ENCODE peak calls at places on chromosomes 12 and 14, in six cellular contexts. Q is A549, M is testis, H is mucosa of descending colon, I is DND-41, T is right atrium auricular region. O is an unnamed sample.

GRCh38 chr12:76259660-76260389 is 88.4 kb downstream of the BBS10 start:
- DNase-seq in Q (no peak), M (no peak), H (no peak), I (no peak), T (no peak), O (no peak)

GRCh38 chr14:22122227-22123187 is 448.9 kb upstream of the OR4E1 start:
- DNase-seq in Q (no peak), M (no peak), H (no peak), I (no peak), T (no peak), O (no peak)

GRCh38 chr12:83141460-83141994 is 454.8 kb downstream of the TMTC2 start:
- DNase-seq in Q (no peak), M (no peak), H (no peak), I (no peak), T (no peak), O (no peak)

GRCh38 chr14:66859063-66859671 is 330.1 kb upstream of the GARIN2 start:
- DNase-seq in Q (no peak), M (no peak), H (no peak), I (no peak), T (no peak), O (no peak)

GRCh38 chr12:94725375-94726168 is 75.2 kb upstream of the TMCC3 start:
- DNase-seq in Q (peak; percentile 30), M (no peak), H (no peak), I (no peak), T (no peak), O (no peak)

GRCh38 chr14:73295198-73295796 is 58.0 kb downstream of the PAPLN start:
- DNase-seq in Q (peak; percentile 43), M (peak; percentile 42), H (no peak), I (no peak), T (no peak), O (no peak)

GRCh38 chr14:72610831-72611200 is 283.1 kb downstream of the DPF3 start:
- DNase-seq in Q (no peak), M (no peak), H (no peak), I (no peak), T (peak; percentile 54), O (peak; percentile 66)

GRCh38 chr14:27077181-27077738 is 479.4 kb upstream of the NOVA1 start:
- DNase-seq in Q (no peak), M (no peak), H (no peak), I (no peak), T (no peak), O (no peak)

GRCh38 chr14:94753067-94753466 is 16.8 kb downstream of the GSC start:
- DNase-seq in Q (no peak), M (no peak), H (no peak), I (no peak), T (no peak), O (peak; percentile 64)

GRCh38 chr14:75636100-75636692 is 24.5 kb downstream of the ERG28 start:
- DNase-seq in Q (no peak), M (no peak), H (no peak), I (no peak), T (no peak), O (no peak)

GRCh38 chr12:47396902-47397663 is 308.7 kb downstream of the RPAP3 start:
- DNase-seq in Q (no peak), M (no peak), H (no peak), I (peak; percentile 23), T (no peak), O (no peak)

GRCh38 chr12:132765366-132765765 is 3.7 kb upstream of the ANKLE2 start:
- DNase-seq in Q (no peak), M (no peak), H (no peak), I (no peak), T (no peak), O (no peak)

GRCh38 chr12:68766646-68767045 is 20.7 kb downstream of the SLC35E3 start:
- DNase-seq in Q (no peak), M (no peak), H (no peak), I (no peak), T (no peak), O (no peak)

DNA sequence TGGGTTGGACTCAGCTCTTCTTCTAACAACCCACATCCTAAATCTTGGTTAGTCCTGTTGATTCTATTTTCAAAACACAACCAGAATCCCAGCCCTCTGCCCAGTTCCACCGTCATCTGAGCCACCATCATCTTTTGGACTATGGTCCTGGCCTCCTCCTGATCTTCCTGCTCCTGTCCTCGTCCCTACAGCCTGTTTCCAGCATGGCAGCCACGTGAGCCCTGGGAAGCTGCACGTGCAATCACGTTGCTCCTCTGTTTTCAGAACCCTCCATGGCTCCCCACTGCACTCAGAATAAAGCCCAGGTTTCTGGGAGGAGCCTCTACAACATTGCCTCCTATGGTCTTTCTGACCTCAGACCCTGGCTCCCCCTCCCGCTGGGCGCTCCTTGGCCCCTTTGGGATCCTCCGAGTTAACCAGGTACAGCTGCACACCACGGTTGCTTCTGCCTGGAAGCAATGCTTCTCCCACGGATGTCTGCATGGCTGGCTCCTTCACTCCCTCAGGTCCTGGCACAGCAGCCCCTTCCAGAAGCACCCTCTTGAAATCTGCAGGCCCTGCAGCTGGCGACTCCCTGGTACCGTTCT is 44.5 kb downstream of the BEGAIN start:
- DNase-seq in Q (no peak), M (no peak), H (peak; percentile 21), I (no peak), T (no peak), O (no peak)
- TF ChIP-seq CTCF in Q (no peak), M (no peak), H (no peak), I (no peak), T (no peak), O (no peak)

GRCh38 chr12:121634836-121635235 is 8.5 kb downstream of the ORAI1 start:
- DNase-seq in Q (no peak), M (no peak), H (no peak), I (no peak), T (no peak), O (no peak)

GRCh38 chr12:121628037-121628436 is 1.7 kb downstream of the ORAI1 start:
- DNase-seq in Q (no peak), M (peak; percentile 90), H (peak; percentile 72), I (no peak), T (no peak), O (no peak)

GRCh38 chr12:121628536-121628935 is 2.2 kb downstream of the ORAI1 start:
- DNase-seq in Q (no peak), M (no peak), H (no peak), I (no peak), T (no peak), O (no peak)

GRCh38 chr12:121630791-121631190 is 4.5 kb downstream of the ORAI1 start:
- DNase-seq in Q (no peak), M (peak; percentile 56), H (no peak), I (no peak), T (no peak), O (no peak)

GRCh38 chr12:121632069-121632970 is 6.0 kb downstream of the ORAI1 start:
- DNase-seq in Q (no peak), M (peak; percentile 83), H (no peak), I (no peak), T (no peak), O (no peak)
- H3K4me3 ChIP-seq in Q (no peak overlapping the region), M (no peak overlapping the region), H (no peak overlapping the region), I (no peak overlapping the region), T (no peak overlapping the region), O (no peak overlapping the region)

DNA sequence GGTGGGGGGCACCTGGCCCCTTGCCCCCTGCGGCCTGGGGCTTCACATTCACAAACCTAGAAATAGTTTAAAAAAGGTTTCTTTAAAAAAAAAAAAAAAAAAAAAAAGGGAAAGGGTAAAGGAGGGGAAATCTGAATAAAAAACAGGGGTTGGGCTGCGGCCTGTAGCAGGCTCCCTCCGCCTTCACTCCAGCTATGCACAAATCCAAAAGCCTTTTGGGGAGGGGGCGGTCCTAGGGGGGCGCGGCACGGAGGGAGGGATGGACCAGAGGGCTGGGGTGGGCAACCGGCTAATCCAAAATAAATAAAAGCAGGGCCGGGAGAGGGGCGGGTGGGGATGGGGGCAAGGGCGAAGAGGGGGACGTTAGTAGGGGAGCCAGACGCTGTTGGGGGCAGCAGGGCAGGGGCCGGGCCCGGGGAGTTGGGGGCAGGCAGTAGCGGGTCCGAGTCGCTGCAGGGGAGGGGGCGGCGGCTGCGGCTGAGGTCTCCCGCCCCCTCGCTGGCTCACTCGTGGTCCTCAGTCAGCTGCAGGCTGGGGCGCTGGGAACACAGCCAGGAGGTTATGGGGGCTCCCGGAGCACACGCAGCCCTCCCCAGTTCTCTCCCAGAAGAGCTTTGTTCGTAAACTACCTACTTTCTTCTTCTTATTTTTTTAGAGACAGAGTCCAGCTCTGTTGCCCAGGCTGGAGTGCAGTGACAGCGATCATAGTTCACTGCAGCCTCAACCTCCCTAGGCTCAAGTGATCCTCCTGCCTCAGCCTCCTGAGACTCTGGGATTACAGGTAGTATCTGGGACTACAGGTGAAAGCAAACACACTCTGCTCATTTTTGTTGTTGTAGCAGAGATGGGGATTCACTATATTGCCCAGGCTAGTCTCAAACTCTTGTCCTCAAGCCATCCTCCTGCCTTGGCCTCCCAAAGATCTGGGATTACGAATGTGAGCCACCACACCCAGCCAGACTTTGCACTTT is 15.3 kb upstream of the PLA2G1B start:
- DNase-seq in Q (no peak), M (no peak), H (no peak), I (no peak), T (no peak), O (no peak)
- TF ChIP-seq CTCF in Q (no peak), M (no peak), H (no peak), I (no peak), T (no peak), O (no peak)

DNA sequence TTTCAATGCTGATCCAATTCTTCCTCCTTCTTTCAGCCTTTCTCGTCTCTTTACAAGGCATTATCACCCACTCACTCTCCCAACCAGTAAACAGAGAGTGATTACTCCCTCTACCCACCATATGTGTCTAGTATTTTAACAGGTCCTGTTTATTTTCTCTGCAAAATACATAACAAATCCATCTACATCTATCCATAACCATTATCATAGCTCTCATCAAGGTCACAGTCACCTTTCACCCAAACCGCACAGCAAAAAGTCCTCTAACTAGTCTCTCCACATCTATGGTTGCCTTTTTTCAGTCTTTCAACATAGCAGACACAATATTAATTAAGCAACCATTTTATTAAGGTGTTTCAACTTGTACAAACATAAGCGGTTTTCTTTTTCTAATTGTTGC is 21.9 kb upstream of the RERG start:
- DNase-seq in Q (no peak), M (no peak), H (no peak), I (no peak), T (no peak), O (no peak)
- H3K4me3 ChIP-seq in Q (no peak overlapping the region), M (no peak overlapping the region), H (no peak overlapping the region), I (no peak overlapping the region), T (no peak overlapping the region), O (no peak overlapping the region)

GRCh38 chr12:1591029-1591428 is 3.4 kb downstream of the FBXL14 start:
- DNase-seq in Q (peak; percentile 67), M (no peak), H (no peak), I (no peak), T (no peak), O (no peak)
- TF ChIP-seq CTCF in Q (no peak), M (no peak), H (peak; percentile 21), I (no peak), T (no peak), O (no peak)

GRCh38 chr12:116381240-116381743 is 103.8 kb upstream of the MED13L start:
- DNase-seq in Q (no peak), M (no peak), H (no peak), I (no peak), T (no peak), O (no peak)

GRCh38 chr12:116382456-116382902 is 105.0 kb upstream of the MED13L start:
- DNase-seq in Q (no peak), M (no peak), H (no peak), I (no peak), T (no peak), O (no peak)

GRCh38 chr12:116384175-116384574 is 106.7 kb upstream of the MED13L start:
- DNase-seq in Q (no peak), M (no peak), H (no peak), I (no peak), T (no peak), O (no peak)

GRCh38 chr12:116380066-116380465 is 102.6 kb upstream of the MED13L start:
- DNase-seq in Q (no peak), M (no peak), H (no peak), I (no peak), T (no peak), O (no peak)

GRCh38 chr12:116381744-116382455 is 104.4 kb upstream of the MED13L start:
- DNase-seq in Q (peak; percentile 87), M (no peak), H (no peak), I (no peak), T (no peak), O (no peak)
- H3K4me3 ChIP-seq in Q (peak overlapping the region; percentile 17), M (no peak overlapping the region), H (no peak overlapping the region), I (no peak overlapping the region), T (no peak overlapping the region), O (peak overlapping the region; percentile 15)